ENCODE peak calls at places on chromosomes 3 and 15, in five cellular contexts. One of them, this sample, is unnamed.

GRCh38 chr3:126521122-126521891 is 2.6 kb upstream of the CHST13 start:
- DNase-seq in stomach: no peak
- DNase-seq in skeletal muscle cell: no peak
- DNase-seq in posterior vena cava: peak; percentile 72
- DNase-seq in HEK293T: no peak
- DNase-seq in this sample: no peak

GRCh38 chr15:91949361-91949760 is 95.9 kb downstream of the SLCO3A1 start:
- DNase-seq in stomach: no peak
- DNase-seq in skeletal muscle cell: no peak
- DNase-seq in posterior vena cava: no peak
- DNase-seq in HEK293T: no peak
- DNase-seq in this sample: no peak

GRCh38 chr3:40086890-40087884 is 222.3 kb upstream of the EIF1B start:
- DNase-seq in stomach: no peak
- DNase-seq in skeletal muscle cell: no peak
- DNase-seq in posterior vena cava: no peak
- DNase-seq in HEK293T: no peak
- DNase-seq in this sample: no peak

GRCh38 chr15:99496302-99496629 is 69.5 kb upstream of the MEF2A start:
- DNase-seq in stomach: no peak
- DNase-seq in skeletal muscle cell: no peak
- DNase-seq in posterior vena cava: no peak
- DNase-seq in HEK293T: no peak
- DNase-seq in this sample: no peak

GRCh38 chr3:47583320-47584075 is 4.8 kb upstream of the CSPG5 start:
- DNase-seq in stomach: no peak
- DNase-seq in skeletal muscle cell: no peak
- DNase-seq in posterior vena cava: no peak
- DNase-seq in HEK293T: no peak
- DNase-seq in this sample: no peak

GRCh38 chr15:60835974-60836373 is 357.0 kb upstream of the ICE2 start:
- DNase-seq in stomach: no peak
- DNase-seq in skeletal muscle cell: peak; percentile 55
- DNase-seq in posterior vena cava: no peak
- DNase-seq in HEK293T: no peak
- DNase-seq in this sample: no peak

GRCh38 chr3:69695933-69696332 is 43.3 kb upstream of the MITF start:
- DNase-seq in stomach: no peak
- DNase-seq in skeletal muscle cell: no peak
- DNase-seq in posterior vena cava: no peak
- DNase-seq in HEK293T: no peak
- DNase-seq in this sample: no peak

GRCh38 chr3:107263269-107264021 is 113.8 kb upstream of the CCDC54 start:
- DNase-seq in stomach: no peak
- DNase-seq in skeletal muscle cell: peak; percentile 64
- DNase-seq in posterior vena cava: no peak
- DNase-seq in HEK293T: no peak
- DNase-seq in this sample: no peak

GRCh38 chr3:143445118-143445517 is 325.5 kb downstream of the CHST2 start:
- DNase-seq in stomach: no peak
- DNase-seq in skeletal muscle cell: peak; percentile 18
- DNase-seq in posterior vena cava: no peak
- DNase-seq in HEK293T: no peak
- DNase-seq in this sample: no peak

GRCh38 chr15:77840962-77841361 is 208.2 kb upstream of the LINGO1 start:
- DNase-seq in stomach: no peak
- DNase-seq in skeletal muscle cell: peak; percentile 45
- DNase-seq in posterior vena cava: no peak
- DNase-seq in HEK293T: no peak
- DNase-seq in this sample: no peak

GRCh38 chr3:52190294-52190841 is 7.6 kb upstream of the ALAS1 start:
- DNase-seq in stomach: peak; percentile 83
- DNase-seq in skeletal muscle cell: no peak
- DNase-seq in posterior vena cava: peak; percentile 86
- DNase-seq in HEK293T: no peak
- DNase-seq in this sample: no peak

GRCh38 chr15:85950101-85950500 is 129.6 kb upstream of the AGBL1 start:
- DNase-seq in stomach: no peak
- DNase-seq in skeletal muscle cell: no peak
- DNase-seq in posterior vena cava: no peak
- DNase-seq in HEK293T: no peak
- DNase-seq in this sample: no peak